ENCODE peak calls at places on chromosome 20, in seven cellular contexts. L is right lobe of liver; T is psoas muscle; N is upper lobe of right lung; K is naive thymus-derived CD4-positive, alpha-beta T cell; P is right cardiac atrium; J is A549. H is an unnamed sample. For H3K4me1, the result is how much of the 10 kb centered on the place peaks cover.

GRCh38 chr20:62303327-62304226 is 780 bp downstream of the ADRM1 start:
- ATAC-seq in L (peak), T (peak), N (peak), K (no peak), P (no peak), J (peak), H (no peak)

GRCh38 chr20:63846128-63846771 is 15.0 kb upstream of the ABHD16B start:
- ATAC-seq in L (peak), T (peak), N (peak), K (peak), P (peak), J (peak), H (peak)

GRCh38 chr20:63544958-63545516 is 2.5 kb downstream of the SRMS start:
- ATAC-seq in L (no peak), T (no peak), N (no peak), K (no peak), P (no peak), J (peak), H (no peak)

GRCh38 chr20:6533321-6533720 is 234.2 kb upstream of the BMP2 start:
- ATAC-seq in L (no peak), T (no peak), N (no peak), K (no peak), P (no peak), J (no peak), H (no peak)

GRCh38 chr20:34088305-34088870 is 23.7 kb downstream of the EIF2S2 start:
- ATAC-seq in L (no peak), T (no peak), N (no peak), K (no peak), P (no peak), J (no peak), H (no peak)

GRCh38 chr20:19628570-19629134 is 129.4 kb upstream of the RIN2 start:
- ATAC-seq in L (peak), T (peak), N (peak), K (peak), P (peak), J (peak), H (no peak)

GRCh38 chr20:49893242-49894072 is 21.9 kb downstream of the SPATA2 start:
- ATAC-seq in L (no peak), T (no peak), N (peak), K (peak), P (peak), J (no peak), H (no peak)

GRCh38 chr20:5720696-5721095 is 29.5 kb upstream of the SHLD1 start:
- ATAC-seq in L (no peak), T (no peak), N (no peak), K (no peak), P (no peak), J (no peak), H (no peak)

GRCh38 chr20:38979434-38979833 is 17.3 kb downstream of the DHX35 start:
- ATAC-seq in L (no peak), T (no peak), N (no peak), K (no peak), P (no peak), J (no peak), H (no peak)

GRCh38 chr20:19249515-19249914 is 37.1 kb downstream of the SLC24A3 start:
- ATAC-seq in L (no peak), T (no peak), N (peak), K (peak), P (no peak), J (no peak), H (peak)

GRCh38 chr20:23613676-23614075 is 8.0 kb upstream of the CST9 start:
- ATAC-seq in L (no peak), T (no peak), N (no peak), K (no peak), P (peak), J (no peak), H (peak)

GRCh38 chr20:833450-834150 is at the start of gene FAM110A:
- ATAC-seq in L (peak), T (peak), N (peak), K (peak), P (peak), J (peak), H (peak)

GRCh38 chr20:834151-834747 is 734 bp downstream of the FAM110A start:
- ATAC-seq in L (no peak), T (no peak), N (peak), K (peak), P (peak), J (peak), H (no peak)

GRCh38 chr20:831251-831650 is 2.3 kb upstream of the FAM110A start:
- ATAC-seq in L (no peak), T (no peak), N (no peak), K (no peak), P (no peak), J (no peak), H (no peak)

GRCh38 chr20:831956-832355 is 1.6 kb upstream of the FAM110A start:
- ATAC-seq in L (no peak), T (no peak), N (no peak), K (no peak), P (no peak), J (no peak), H (no peak)

GRCh38 chr20:833121-833449 is 430 bp upstream of the FAM110A start:
- ATAC-seq in L (no peak), T (no peak), N (no peak), K (no peak), P (no peak), J (peak), H (peak)
- H3K4me1 ChIP-seq in L (under half), T (under half), N (under half), K (under half), P (under half), J (under half), H (under half)

GRCh38 chr20:43331911-43332310 is 125.8 kb upstream of the SRSF6 start:
- ATAC-seq in L (no peak), T (no peak), N (no peak), K (no peak), P (peak), J (no peak), H (peak)
- H3K4me1 ChIP-seq in L (under half), T (under half), N (under half), K (under half), P (under half), J (under half), H (under half)

DNA sequence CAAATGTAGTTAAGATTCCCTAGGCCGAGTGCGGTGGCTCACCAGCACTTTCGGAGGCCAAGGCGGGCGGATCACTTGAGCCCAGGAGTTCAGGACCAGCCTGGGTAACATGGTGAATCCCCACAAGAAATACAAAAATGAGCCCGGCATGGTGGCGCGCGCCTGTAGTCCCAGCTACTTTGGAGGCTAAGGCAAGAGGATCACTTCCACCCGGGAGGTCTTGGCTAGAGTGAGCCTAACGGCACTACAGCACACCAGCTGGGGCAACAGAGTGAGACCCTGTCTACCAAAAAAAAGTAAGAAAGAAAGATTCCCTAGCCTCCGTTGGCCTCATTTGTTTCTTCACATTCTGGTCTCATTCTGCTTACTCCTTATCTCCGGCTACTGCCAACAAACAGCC is 1.2 kb downstream of the ESF1 start:
- ATAC-seq in L (no peak), T (no peak), N (no peak), K (no peak), P (no peak), J (no peak), H (no peak)
- H3K4me1 ChIP-seq in L (under half), T (under half), N (under half), K (under half), P (under half), J (under half), H (half or more)

DNA sequence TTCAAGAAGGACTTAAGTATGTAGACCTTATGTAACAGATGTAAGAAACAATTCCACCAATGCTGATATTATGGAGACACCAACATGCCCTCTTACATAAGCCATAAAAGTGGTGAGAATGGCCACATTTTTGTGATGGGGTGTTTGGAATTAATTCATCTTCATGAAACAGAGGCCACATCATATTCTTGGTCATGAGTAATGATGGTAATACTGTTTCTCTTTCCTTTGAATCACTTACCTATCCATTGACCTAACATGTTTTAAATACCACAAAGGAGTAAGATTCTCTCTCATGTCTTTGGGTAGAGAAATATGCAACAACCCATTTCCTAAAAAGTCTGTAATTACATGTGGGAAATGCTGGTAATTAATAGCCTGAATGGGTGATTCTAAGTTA is 545.4 kb upstream of the FLRT3 start:
- ATAC-seq in L (no peak), T (no peak), N (no peak), K (no peak), P (no peak), J (no peak), H (no peak)
- H3K4me1 ChIP-seq in L (under half), T (under half), N (under half), K (under half), P (under half), J (under half), H (under half)

GRCh38 chr20:44788706-44789456 is 21.5 kb downstream of the RIMS4 start:
- ATAC-seq in L (no peak), T (no peak), N (no peak), K (no peak), P (no peak), J (no peak), H (no peak)
- H3K4me1 ChIP-seq in L (under half), T (under half), N (under half), K (under half), P (under half), J (under half), H (under half)

DNA sequence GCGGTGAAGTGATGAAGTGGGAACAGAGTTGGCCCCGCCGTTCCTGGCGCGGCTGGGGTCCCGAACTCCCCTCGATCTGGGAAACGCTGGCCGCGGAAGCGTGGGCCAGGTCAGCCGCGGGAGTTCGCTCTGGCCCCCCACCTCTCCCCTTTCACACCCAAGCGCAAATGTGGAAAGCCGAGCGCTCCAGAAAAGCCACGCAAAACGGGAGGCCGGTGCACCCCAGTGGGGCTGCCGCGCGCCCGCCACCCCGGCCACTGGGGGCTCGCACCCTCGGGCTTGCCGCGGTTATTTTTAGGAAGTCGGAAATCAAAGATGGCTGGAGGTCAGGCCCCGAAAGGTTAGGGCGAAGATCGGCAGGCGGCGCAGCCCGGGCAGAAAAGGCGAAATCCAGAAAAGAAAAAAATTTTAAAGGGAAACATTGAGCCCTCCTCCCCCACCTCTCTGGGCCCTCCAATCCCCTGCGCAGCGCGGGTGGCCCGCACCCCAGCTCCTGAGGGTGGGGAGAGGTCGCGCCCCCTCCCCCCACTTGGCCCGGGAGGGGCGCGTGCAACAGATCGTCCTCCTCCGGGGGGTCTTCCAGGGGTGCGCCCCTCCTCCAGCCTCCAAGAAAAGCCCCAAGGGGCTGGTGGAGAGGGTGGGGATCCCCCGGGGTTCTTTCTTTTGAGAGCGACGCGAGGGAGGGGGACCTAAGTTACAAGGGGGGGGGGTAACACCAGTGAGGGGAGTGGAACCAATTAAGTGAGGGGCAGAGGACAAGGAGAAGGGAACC is 915 bp downstream of the SALL4 start:
- ATAC-seq in L (peak), T (no peak), N (peak), K (no peak), P (no peak), J (peak), H (no peak)
- H3K4me1 ChIP-seq in L (under half), T (under half), N (under half), K (under half), P (under half), J (under half), H (under half)

GRCh38 chr20:41230136-41230535 is 87.4 kb downstream of the ZHX3 start:
- ATAC-seq in L (no peak), T (no peak), N (no peak), K (no peak), P (peak), J (no peak), H (no peak)
- H3K4me1 ChIP-seq in L (under half), T (half or more), N (under half), K (under half), P (under half), J (under half), H (under half)

GRCh38 chr20:10649817-10650200 is 24.0 kb downstream of the JAG1 start:
- ATAC-seq in L (no peak), T (no peak), N (no peak), K (no peak), P (no peak), J (no peak), H (no peak)

GRCh38 chr20:10652660-10653191 is 21.1 kb downstream of the JAG1 start:
- ATAC-seq in L (no peak), T (no peak), N (peak), K (no peak), P (peak), J (no peak), H (no peak)

GRCh38 chr20:10651227-10651990 is 22.4 kb downstream of the JAG1 start:
- ATAC-seq in L (no peak), T (no peak), N (peak), K (no peak), P (no peak), J (no peak), H (peak)

GRCh38 chr20:10653593-10654288 is 20.1 kb downstream of the JAG1 start:
- ATAC-seq in L (no peak), T (no peak), N (peak), K (no peak), P (peak), J (no peak), H (peak)

DNA sequence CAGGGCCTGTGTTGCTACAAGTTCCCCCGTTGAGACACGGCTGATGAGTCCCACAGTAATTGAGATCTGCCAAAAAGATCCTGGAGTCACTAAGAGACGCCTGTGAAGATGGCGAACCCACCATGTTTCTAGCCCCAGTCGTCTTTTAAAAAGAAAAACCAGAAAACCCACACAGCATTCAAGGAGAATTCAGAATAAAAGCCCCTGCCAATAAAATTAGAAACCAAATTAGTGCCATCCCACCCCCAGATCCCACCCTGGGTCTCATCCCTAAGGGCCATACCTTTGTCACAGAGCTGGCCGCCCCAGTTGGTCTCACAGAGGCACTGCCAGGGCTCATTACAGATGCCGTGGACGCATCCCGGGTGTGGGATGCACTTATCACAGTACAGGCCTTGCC is 21.6 kb downstream of the JAG1 start:
- ATAC-seq in L (no peak), T (no peak), N (no peak), K (no peak), P (no peak), J (no peak), H (no peak)
- H3K4me1 ChIP-seq in L (under half), T (under half), N (under half), K (under half), P (under half), J (under half), H (under half)

H was measured in gastroesophageal sphincter.